ENCODE peak calls at places on chromosomes 13 and 19, in seven cellular contexts. Q is cardiac muscle cell, H is nephron progenitor cell, A is uterus, W is mammary epithelial cell, B is mucosa of descending colon, M is PC-9. E is an unnamed sample.

GRCh38 chr13:49664606-49665005 is 26.7 kb downstream of the EBPL start:
- DNase-seq in Q (no peak), H (no peak), A (no peak), W (no peak), B (no peak), M (no peak), E (no peak)

GRCh38 chr19:32688315-32688714 is 3.3 kb upstream of the NUDT19 start:
- DNase-seq in Q (no peak), H (no peak), A (no peak), W (no peak), B (no peak), M (no peak), E (no peak)

GRCh38 chr19:58480481-58480830 is 4.3 kb downstream of the ZNF446 start:
- DNase-seq in Q (no peak), H (no peak), A (no peak), W (no peak), B (no peak), M (no peak), E (no peak)

GRCh38 chr19:13797870-13798269 is 2.6 kb downstream of the ZSWIM4 start:
- DNase-seq in Q (no peak), H (no peak), A (peak), W (peak), B (no peak), M (peak), E (no peak)

GRCh38 chr19:8367327-8368001 is 3.5 kb downstream of the ANGPTL4 start:
- DNase-seq in Q (peak), H (peak), A (peak), W (peak), B (peak), M (peak), E (no peak)

GRCh38 chr13:19967619-19968018 is 9.1 kb downstream of the ZMYM2 start:
- DNase-seq in Q (no peak), H (no peak), A (no peak), W (no peak), B (no peak), M (no peak), E (no peak)

GRCh38 chr13:81021284-81021683 is 680.4 kb upstream of the SPRY2 start:
- DNase-seq in Q (no peak), H (no peak), A (no peak), W (no peak), B (no peak), M (no peak), E (no peak)

GRCh38 chr13:35496761-35497386 is 20.4 kb upstream of the MAB21L1 start:
- DNase-seq in Q (no peak), H (no peak), A (no peak), W (no peak), B (no peak), M (no peak), E (no peak)

GRCh38 chr19:58397533-58398037 is 2.1 kb downstream of the RNF225 start:
- DNase-seq in Q (no peak), H (no peak), A (no peak), W (no peak), B (no peak), M (no peak), E (no peak)

GRCh38 chr13:101218484-101218883 is 197.8 kb downstream of the NALCN start:
- DNase-seq in Q (no peak), H (no peak), A (no peak), W (peak), B (no peak), M (no peak), E (no peak)

GRCh38 chr13:39100996-39101751 is 62.9 kb downstream of the NHLRC3 start:
- DNase-seq in Q (no peak), H (no peak), A (no peak), W (no peak), B (no peak), M (no peak), E (no peak)

GRCh38 chr19:45492627-45493470 is 4.0 kb downstream of the RTN2 start:
- DNase-seq in Q (peak), H (peak), A (no peak), W (no peak), B (peak), M (peak), E (no peak)

GRCh38 chr19:30073152-30074000 is 131.3 kb downstream of the URI1 start:
- DNase-seq in Q (no peak), H (no peak), A (no peak), W (no peak), B (no peak), M (no peak), E (no peak)

GRCh38 chr13:46586766-46587509 is 34.0 kb downstream of the LRCH1 start:
- DNase-seq in Q (no peak), H (no peak), A (no peak), W (no peak), B (no peak), M (no peak), E (no peak)

GRCh38 chr13:46367622-46368327 is 19.3 kb downstream of the RUBCNL start:
- DNase-seq in Q (no peak), H (no peak), A (no peak), W (peak), B (no peak), M (no peak), E (no peak)

GRCh38 chr19:13181747-13182388 is 31.7 kb downstream of the IER2 start:
- DNase-seq in Q (peak), H (no peak), A (peak), W (no peak), B (peak), M (no peak), E (peak)

GRCh38 chr19:38294090-38294489 is 10.0 kb upstream of the C19orf33 start:
- DNase-seq in Q (no peak), H (no peak), A (no peak), W (no peak), B (no peak), M (no peak), E (no peak)

GRCh38 chr19:35344511-35345031 is 3.1 kb upstream of the FFAR1 start:
- DNase-seq in Q (no peak), H (no peak), A (no peak), W (no peak), B (no peak), M (no peak), E (no peak)

GRCh38 chr13:55615080-55615479 is 1525.6 kb upstream of the PRR20A start:
- DNase-seq in Q (no peak), H (no peak), A (no peak), W (no peak), B (no peak), M (no peak), E (no peak)

GRCh38 chr13:43484432-43485225 is 302.1 kb downstream of the ENOX1 start:
- DNase-seq in Q (no peak), H (no peak), A (no peak), W (peak), B (no peak), M (no peak), E (no peak)

GRCh38 chr19:5358173-5358800 is 17.7 kb upstream of the PTPRS start:
- DNase-seq in Q (peak), H (no peak), A (no peak), W (no peak), B (no peak), M (no peak), E (no peak)

GRCh38 chr13:73809561-73809960 is 324.6 kb downstream of the KLF12 start:
- DNase-seq in Q (no peak), H (no peak), A (no peak), W (peak), B (no peak), M (no peak), E (no peak)

GRCh38 chr19:38839816-38840582 is 8.4 kb upstream of the ECH1 start:
- DNase-seq in Q (no peak), H (no peak), A (no peak), W (peak), B (no peak), M (no peak), E (peak)

GRCh38 chr19:2014731-2015610 is 543 bp downstream of the BTBD2 start:
- DNase-seq in Q (peak), H (peak), A (no peak), W (no peak), B (peak), M (no peak), E (peak)

GRCh38 chr13:22744688-22745452 is 435.9 kb upstream of the SGCG start:
- DNase-seq in Q (no peak), H (no peak), A (no peak), W (no peak), B (no peak), M (no peak), E (no peak)

GRCh38 chr13:29472317-29472961 is 123.0 kb downstream of the SLC7A1 start:
- DNase-seq in Q (peak), H (peak), A (peak), W (peak), B (peak), M (no peak), E (peak)

GRCh38 chr19:2488942-2489731 is 13.2 kb downstream of the GADD45B start:
- DNase-seq in Q (peak), H (peak), A (no peak), W (no peak), B (peak), M (no peak), E (no peak)

GRCh38 chr19:10290876-10291553 is 1.3 kb downstream of the ICAM5 start:
- DNase-seq in Q (peak), H (peak), A (peak), W (peak), B (peak), M (no peak), E (peak)

GRCh38 chr19:30516111-30516510 is 143.9 kb downstream of the ZNF536 start:
- DNase-seq in Q (no peak), H (no peak), A (no peak), W (no peak), B (no peak), M (no peak), E (no peak)

GRCh38 chr19:14149509-14149994 is 13.2 kb upstream of the ASF1B start:
- DNase-seq in Q (no peak), H (no peak), A (peak), W (no peak), B (peak), M (no peak), E (peak)

GRCh38 chr19:3404324-3405260 is 38.2 kb downstream of the NFIC start:
- DNase-seq in Q (no peak), H (no peak), A (peak), W (no peak), B (peak), M (no peak), E (no peak)

GRCh38 chr19:12721656-12722565 is 1.8 kb downstream of the TNPO2 start:
- DNase-seq in Q (peak), H (peak), A (peak), W (peak), B (peak), M (peak), E (peak)

GRCh38 chr13:24161980-24162517 is 1.5 kb downstream of the SPATA13 start:
- DNase-seq in Q (no peak), H (no peak), A (no peak), W (no peak), B (peak), M (peak), E (no peak)

GRCh38 chr19:50311723-50312635 is 17.2 kb downstream of the KCNC3 start:
- DNase-seq in Q (peak), H (peak), A (no peak), W (no peak), B (no peak), M (no peak), E (no peak)
- TF ChIP-seq CTCF in Q (peak), H (no peak), A (no peak), W (no peak), B (no peak), M (no peak), E (no peak)

DNA sequence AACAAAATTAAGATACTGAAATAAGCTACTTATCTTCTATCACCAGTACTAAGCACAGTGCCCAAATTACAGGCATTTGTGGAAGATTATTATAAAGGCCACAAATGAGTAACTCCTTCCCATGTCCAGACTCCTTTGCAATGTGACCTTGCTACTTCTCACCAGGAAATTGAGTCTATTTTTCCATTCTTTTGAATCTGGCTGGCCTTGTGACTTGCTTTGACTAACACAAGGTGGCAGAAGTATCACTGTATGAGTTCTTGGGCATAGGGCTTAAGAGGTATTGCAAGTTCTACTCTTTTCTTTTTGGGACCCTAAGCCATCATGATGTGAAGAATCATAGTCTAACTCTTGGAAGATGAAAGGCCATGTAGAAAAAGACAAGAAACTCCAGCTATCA is 49.9 kb downstream of the UGGT2 start:
- DNase-seq in Q (no peak), H (no peak), A (no peak), W (peak), B (no peak), M (peak), E (no peak)
- TF ChIP-seq CTCF in Q (peak), H (no peak), A (no peak), W (peak), B (no peak), M (peak), E (no peak)

GRCh38 chr19:18589380-18590272 is 1.0 kb downstream of the REX1BD start:
- DNase-seq in Q (peak), H (peak), A (peak), W (peak), B (peak), M (peak), E (peak)
- TF ChIP-seq CTCF in Q (peak), H (no peak), A (no peak), W (peak), B (peak), M (no peak), E (no peak)

GRCh38 chr13:51221674-51222509 is at the start of gene FAM124A:
- DNase-seq in Q (peak), H (peak), A (peak), W (no peak), B (peak), M (no peak), E (peak)
- TF ChIP-seq CTCF in Q (no peak), H (no peak), A (peak), W (peak), B (peak), M (no peak), E (no peak)

GRCh38 chr13:38046049-38046376 is 176.4 kb upstream of the TRPC4 start:
- DNase-seq in Q (no peak), H (no peak), A (no peak), W (no peak), B (no peak), M (no peak), E (no peak)
- TF ChIP-seq CTCF in Q (no peak), H (no peak), A (no peak), W (no peak), B (no peak), M (peak), E (no peak)

GRCh38 chr19:46928951-46929350 is 68.2 kb downstream of the ARHGAP35 start:
- DNase-seq in Q (no peak), H (no peak), A (no peak), W (no peak), B (no peak), M (no peak), E (no peak)
- TF ChIP-seq CTCF in Q (peak), H (no peak), A (no peak), W (no peak), B (no peak), M (no peak), E (no peak)

GRCh38 chr13:32229443-32229842 is 85.7 kb downstream of the ZAR1L start:
- DNase-seq in Q (peak), H (no peak), A (no peak), W (no peak), B (no peak), M (no peak), E (no peak)

GRCh38 chr13:32224916-32225315 is 90.2 kb downstream of the ZAR1L start:
- DNase-seq in Q (no peak), H (no peak), A (no peak), W (no peak), B (no peak), M (no peak), E (no peak)

GRCh38 chr13:32225494-32225931 is 89.7 kb downstream of the ZAR1L start:
- DNase-seq in Q (no peak), H (no peak), A (no peak), W (no peak), B (no peak), M (no peak), E (no peak)

GRCh38 chr13:32232263-32232662 is 82.9 kb downstream of the ZAR1L start:
- DNase-seq in Q (no peak), H (no peak), A (no peak), W (no peak), B (no peak), M (no peak), E (no peak)

GRCh38 chr13:32228330-32229041 is 86.7 kb downstream of the ZAR1L start:
- DNase-seq in Q (no peak), H (no peak), A (no peak), W (peak), B (no peak), M (no peak), E (peak)
- TF ChIP-seq CTCF in Q (no peak), H (no peak), A (no peak), W (no peak), B (no peak), M (no peak), E (no peak)